ENCODE peak calls at places on chromosomes 3 and 15, in nine cellular contexts. A is cerebellar cortex; C is amniotic stem cell; R is stimulated activated CD4-positive, alpha-beta T cell treated with anti-CD3 and anti-CD28 coated beads, Interleukin-2, amount 100 ng/mL, for 48 hours; J is type B pancreatic cell; X is right cardiac atrium; V is activated CD8-positive, alpha-beta memory T cell treated with anti-CD3 and anti-CD28 coated beads, Interleukin-2, amount 50 U/mL, for 48 hours; T is hippocampal formation; Q is CD8-positive, alpha-beta memory T cell. N is an unnamed sample.

GRCh38 chr3:78978037-78978436 is 789.8 kb downstream of the ROBO1 start:
- DNase-seq in A (no peak), C (no peak), R (no peak), J (no peak), X (no peak), V (no peak), T (peak), Q (no peak), N (no peak)

GRCh38 chr15:46080018-46080417 is 445.2 kb downstream of the SQOR start:
- DNase-seq in A (peak), C (no peak), R (no peak), J (peak), X (peak), V (no peak), T (peak), Q (no peak), N (no peak)

GRCh38 chr3:150255416-150255815 is 152.7 kb upstream of the TSC22D2 start:
- DNase-seq in A (peak), C (no peak), R (no peak), J (no peak), X (peak), V (no peak), T (peak), Q (no peak), N (no peak)

GRCh38 chr3:191329654-191330308 is 545 bp downstream of the UTS2B start:
- DNase-seq in A (peak), C (no peak), R (peak), J (peak), X (peak), V (peak), T (no peak), Q (peak), N (no peak)

GRCh38 chr15:27592036-27592725 is 506.9 kb downstream of the OCA2 start:
- DNase-seq in A (no peak), C (no peak), R (no peak), J (no peak), X (no peak), V (no peak), T (no peak), Q (no peak), N (no peak)

GRCh38 chr3:172522871-172523818 is at the start of gene TNFSF10:
- DNase-seq in A (no peak), C (no peak), R (no peak), J (no peak), X (peak), V (peak), T (no peak), Q (peak), N (peak)

GRCh38 chr3:106578911-106579310 is 710.1 kb upstream of the CBLB start:
- DNase-seq in A (no peak), C (no peak), R (no peak), J (no peak), X (no peak), V (no peak), T (no peak), Q (no peak), N (no peak)

GRCh38 chr3:39447637-39448483 is 19.6 kb upstream of the MOBP start:
- DNase-seq in A (peak), C (peak), R (peak), J (no peak), X (no peak), V (peak), T (peak), Q (peak), N (peak)

GRCh38 chr3:110343945-110344344 is 727.7 kb upstream of the NECTIN3 start:
- DNase-seq in A (no peak), C (no peak), R (no peak), J (no peak), X (no peak), V (no peak), T (no peak), Q (no peak), N (no peak)

GRCh38 chr3:65953301-65953812 is 85.4 kb downstream of the MAGI1 start:
- DNase-seq in A (peak), C (no peak), R (no peak), J (peak), X (no peak), V (no peak), T (no peak), Q (no peak), N (no peak)

GRCh38 chr15:62985768-62986167 is 56.8 kb upstream of the TPM1 start:
- DNase-seq in A (peak), C (no peak), R (no peak), J (no peak), X (no peak), V (no peak), T (no peak), Q (no peak), N (no peak)

GRCh38 chr15:98650871-98651481 is 2.6 kb downstream of the IGF1R start:
- DNase-seq in A (no peak), C (no peak), R (no peak), J (no peak), X (peak), V (no peak), T (no peak), Q (no peak), N (no peak)

GRCh38 chr3:10205461-10206165 is 40.9 kb downstream of the IRAK2 start:
- DNase-seq in A (no peak), C (peak), R (no peak), J (no peak), X (no peak), V (no peak), T (no peak), Q (no peak), N (no peak)

GRCh38 chr15:56568466-56569167 is 103.7 kb upstream of the MNS1 start:
- DNase-seq in A (no peak), C (no peak), R (no peak), J (no peak), X (no peak), V (no peak), T (no peak), Q (no peak), N (no peak)

GRCh38 chr3:167520656-167521360 is 47.0 kb upstream of the SERPINI2 start:
- DNase-seq in A (no peak), C (no peak), R (no peak), J (no peak), X (no peak), V (no peak), T (no peak), Q (no peak), N (no peak)

GRCh38 chr3:42635111-42635510 is 18.4 kb upstream of the ZBTB47 start:
- DNase-seq in A (no peak), C (no peak), R (no peak), J (no peak), X (no peak), V (no peak), T (no peak), Q (no peak), N (no peak)

GRCh38 chr3:46135475-46135874 is 72.6 kb downstream of the CCR1 start:
- DNase-seq in A (no peak), C (no peak), R (no peak), J (no peak), X (no peak), V (no peak), T (no peak), Q (no peak), N (no peak)

GRCh38 chr3:141499304-141499703 is 12.5 kb downstream of the RASA2 start:
- DNase-seq in A (no peak), C (no peak), R (no peak), J (no peak), X (no peak), V (no peak), T (no peak), Q (no peak), N (no peak)

GRCh38 chr15:80709542-80709941 is 14.4 kb downstream of the ABHD17C start:
- DNase-seq in A (no peak), C (no peak), R (no peak), J (no peak), X (no peak), V (no peak), T (no peak), Q (no peak), N (no peak)

GRCh38 chr3:187777331-187778046 is 32.2 kb upstream of the BCL6 start:
- DNase-seq in A (no peak), C (no peak), R (no peak), J (no peak), X (no peak), V (peak), T (no peak), Q (peak), N (peak)

GRCh38 chr3:42547401-42547945 is 34.3 kb downstream of the SEC22C start:
- DNase-seq in A (peak), C (no peak), R (peak), J (no peak), X (peak), V (peak), T (peak), Q (peak), N (peak)

GRCh38 chr15:95687686-95688085 is 642.8 kb upstream of the NR2F2 start:
- DNase-seq in A (no peak), C (no peak), R (no peak), J (no peak), X (no peak), V (no peak), T (no peak), Q (no peak), N (no peak)

GRCh38 chr15:69976366-69976994 is 121.2 kb downstream of the TLE3 start:
- DNase-seq in A (peak), C (peak), R (peak), J (no peak), X (no peak), V (peak), T (no peak), Q (peak), N (no peak)

GRCh38 chr3:143775401-143775970 is 72.8 kb downstream of the SLC9A9 start:
- DNase-seq in A (peak), C (peak), R (no peak), J (no peak), X (no peak), V (no peak), T (peak), Q (no peak), N (no peak)